ENCODE peak calls at places on chromosomes 7 and 10, in six cellular contexts. X is astrocyte of the cerebellum, T is IMR-90, Y is GM23338, I is lower lobe of right lung, S is progenitor cell of endocrine pancreas. H is an unnamed sample.

GRCh38 chr7:132261296-132261695 is 315.0 kb downstream of the PLXNA4 start:
- DNase-seq in Y (no peak), I (no peak), S (no peak), T (no peak), X (no peak), H (no peak)

GRCh38 chr7:131619336-131620305 is 63.2 kb upstream of the PODXL start:
- DNase-seq in X (peak), Y (no peak), I (no peak), T (peak), S (no peak), H (peak)

GRCh38 chr10:46292573-46293023 is 5.8 kb downstream of the ANTXRL start:
- DNase-seq in T (no peak), S (no peak), X (no peak), I (no peak), Y (no peak), H (no peak)

GRCh38 chr7:155412416-155413253 is 45.3 kb upstream of the EN2 start:
- DNase-seq in Y (peak), T (peak), S (peak), X (no peak), I (peak), H (peak)

GRCh38 chr7:100887186-100887954 is 2.1 kb downstream of the UFSP1 start:
- DNase-seq in I (peak), S (no peak), T (no peak), X (no peak), Y (no peak), H (no peak)

GRCh38 chr7:27160147-27160545 is 3.7 kb upstream of the HOXA7 start:
- DNase-seq in T (no peak), S (no peak), I (no peak), Y (no peak), X (no peak), H (no peak)

GRCh38 chr7:98565114-98565513 is 52.0 kb upstream of the NPTX2 start:
- DNase-seq in Y (no peak), I (no peak), S (no peak), T (no peak), X (no peak), H (no peak)

GRCh38 chr10:124354411-124355382 is 64.0 kb downstream of the OAT start:
- DNase-seq in X (no peak), S (no peak), T (peak), I (peak), Y (peak), H (peak)

GRCh38 chr7:27910341-27910740 is 170.4 kb downstream of the TAX1BP1 start:
- DNase-seq in Y (peak), S (no peak), X (no peak), I (no peak), T (peak), H (peak)

GRCh38 chr10:23081891-23082290 is 13.5 kb upstream of the MSRB2 start:
- DNase-seq in I (no peak), Y (peak), X (no peak), S (no peak), T (peak), H (no peak)

GRCh38 chr7:107130487-107131220 is 38.1 kb upstream of the HBP1 start:
- DNase-seq in X (peak), T (no peak), Y (peak), S (no peak), I (no peak), H (no peak)
- TF ChIP-seq CTCF in X (peak), T (no peak), Y (peak), S (no peak), I (no peak), H (peak)

GRCh38 chr10:131676448-131676847 is 224.4 kb upstream of the PPP2R2D start:
- DNase-seq in S (no peak), I (no peak), X (no peak), Y (no peak), T (no peak), H (no peak)
- TF ChIP-seq CTCF in S (no peak), I (no peak), X (no peak), Y (no peak), T (no peak), H (no peak)

DNA sequence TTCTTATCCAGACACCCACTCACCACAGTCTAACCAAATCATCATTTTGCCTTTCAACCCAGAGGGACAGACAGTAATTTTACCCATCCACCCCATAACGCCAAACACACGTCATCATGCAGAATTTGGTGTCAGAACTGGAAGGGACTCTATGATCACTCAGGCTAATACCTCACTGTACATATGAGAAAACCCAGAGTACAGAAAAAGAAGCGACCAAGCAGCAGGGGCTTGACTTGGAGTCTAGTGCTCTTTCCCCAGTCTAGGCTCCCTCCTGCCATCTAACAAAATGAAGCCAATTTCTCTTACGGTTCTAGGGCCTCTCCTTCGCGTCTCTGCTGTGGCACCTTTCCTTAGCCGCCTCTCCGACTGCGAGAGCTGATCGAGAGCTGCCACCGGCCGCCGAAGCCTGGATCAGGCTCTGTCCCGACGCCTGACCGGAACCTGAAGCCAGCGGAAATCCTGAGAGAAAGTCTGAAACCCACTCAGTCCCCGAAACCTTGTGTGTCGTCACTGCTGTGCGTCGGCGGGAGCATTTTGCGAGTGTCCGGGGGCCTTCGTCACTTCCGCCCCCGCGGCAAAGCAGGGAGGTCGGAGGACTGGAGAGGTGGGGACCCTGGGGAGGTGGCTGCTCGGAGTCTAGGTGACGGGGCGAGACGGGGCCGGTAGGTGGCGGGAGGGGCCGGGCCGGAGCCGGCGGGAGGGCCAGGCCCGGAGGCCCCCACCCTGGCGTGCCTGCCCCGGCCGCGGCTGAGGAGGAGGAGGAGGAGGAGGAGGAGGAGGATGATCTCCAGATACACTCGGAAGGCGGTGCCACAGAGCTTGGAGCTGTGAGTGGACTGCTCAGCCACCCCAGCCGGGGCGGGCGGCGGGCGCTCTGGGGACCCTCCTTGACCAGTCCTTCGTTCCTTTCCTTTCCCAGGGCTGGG is at the start of the genes ECD and FAM149B1:
- DNase-seq in X (peak), T (peak), S (peak), I (peak), Y (peak), H (peak)
- TF ChIP-seq CTCF in X (no peak), T (no peak), S (peak), I (peak), Y (peak), H (no peak)

DNA sequence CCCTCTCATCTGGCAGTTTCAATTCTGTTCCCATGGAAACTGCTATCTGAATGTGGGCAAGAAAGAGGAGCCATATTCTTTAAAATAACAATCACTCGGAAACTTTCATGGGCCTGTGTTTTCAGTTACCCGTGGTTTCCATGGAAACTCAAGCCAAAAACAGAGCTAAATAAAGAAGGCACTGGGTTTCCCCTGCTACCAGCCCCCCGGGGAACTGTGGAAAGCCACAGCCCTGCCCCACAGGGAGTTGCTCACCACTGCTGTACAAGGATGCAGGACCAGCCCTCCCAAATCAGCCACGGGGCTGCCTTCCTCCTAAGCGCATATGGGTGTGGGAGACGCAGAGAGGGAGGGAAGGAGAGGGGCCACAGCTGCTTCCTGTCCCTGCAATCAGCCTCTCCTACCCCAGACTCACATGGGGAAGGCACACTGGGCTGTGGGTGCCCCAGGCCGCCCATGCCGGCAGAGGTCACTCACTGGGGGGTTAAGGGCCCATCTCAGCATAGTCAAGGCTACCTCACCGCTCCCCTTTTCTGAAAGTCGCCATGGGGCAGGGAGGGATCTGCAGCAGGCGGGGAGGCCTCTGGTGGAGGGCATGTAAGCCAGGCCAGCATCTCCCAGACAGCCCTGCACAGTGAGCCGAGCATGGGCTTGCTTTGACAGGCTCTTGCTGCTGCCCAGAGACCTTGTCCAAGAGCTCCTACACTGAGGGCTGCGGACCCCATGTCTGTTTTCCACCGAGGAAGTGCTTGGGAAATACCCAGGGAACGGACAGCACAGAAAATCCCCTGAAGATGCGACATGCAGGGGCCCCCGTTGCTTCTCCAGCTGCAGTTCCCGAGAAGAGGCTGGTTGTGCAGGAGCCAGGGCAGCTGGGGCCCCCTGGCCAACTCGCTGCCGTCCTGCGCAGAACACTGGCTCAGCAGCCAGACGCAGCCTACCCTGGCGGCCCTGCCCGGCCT is 157.3 kb upstream of the PPP2R2D start:
- DNase-seq in S (no peak), Y (peak), X (no peak), T (no peak), I (no peak), H (no peak)
- TF ChIP-seq CTCF in S (no peak), Y (no peak), X (no peak), T (no peak), I (no peak), H (no peak)

DNA sequence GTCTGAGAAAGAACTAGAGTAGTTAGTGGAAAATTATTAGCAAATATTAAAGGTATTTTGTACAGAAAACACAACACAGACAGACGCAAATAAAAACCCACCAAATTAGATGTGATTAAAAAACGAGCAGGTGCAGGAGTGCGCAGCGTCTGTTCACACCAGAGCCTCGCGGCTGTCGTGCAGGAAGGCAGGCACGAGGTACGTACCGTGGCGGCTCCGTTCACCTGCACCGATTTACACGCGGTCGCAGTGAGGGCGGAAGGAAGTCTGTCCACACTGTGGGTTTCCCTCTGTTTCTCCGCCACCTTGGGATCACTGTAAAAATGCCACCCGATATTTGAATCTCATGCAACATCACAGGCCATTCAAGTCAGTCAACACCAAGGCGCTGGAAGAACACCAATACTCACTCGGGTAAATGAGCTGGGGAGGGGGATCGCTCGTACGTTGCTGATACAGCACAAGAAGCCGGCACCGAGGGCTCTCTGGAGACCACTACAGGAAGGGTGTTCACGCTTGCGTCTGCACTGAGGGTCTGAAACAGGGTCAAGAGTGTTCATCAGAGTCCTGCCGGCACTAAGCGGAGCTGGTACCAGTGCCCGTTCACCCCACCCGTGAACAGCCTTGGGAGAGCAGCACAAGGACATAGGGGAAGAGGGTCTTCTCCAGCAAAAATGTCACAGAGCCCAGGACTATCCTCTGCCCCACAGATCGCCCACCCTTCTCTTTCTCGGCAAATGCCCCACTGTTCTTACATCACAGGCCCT is 116.8 kb downstream of the LARP4B start:
- DNase-seq in X (no peak), S (no peak), T (no peak), I (no peak), Y (no peak), H (no peak)
- TF ChIP-seq CTCF in X (no peak), S (no peak), T (no peak), I (no peak), Y (no peak), H (no peak)

GRCh38 chr7:95684505-95684904 is 87.8 kb upstream of the DYNC1I1 start:
- DNase-seq in Y (no peak), S (no peak), X (no peak), I (no peak), T (no peak), H (no peak)

GRCh38 chr7:95682913-95683312 is 86.6 kb upstream of the PDK4 start:
- DNase-seq in Y (no peak), S (no peak), X (no peak), I (no peak), T (no peak), H (no peak)

GRCh38 chr7:95686109-95686508 is 86.2 kb upstream of the DYNC1I1 start:
- DNase-seq in Y (peak), X (peak), S (no peak), T (peak), I (no peak), H (peak)

GRCh38 chr7:95687759-95688343 is 84.5 kb upstream of the DYNC1I1 start:
- DNase-seq in X (peak), I (no peak), T (peak), S (no peak), Y (peak), H (peak)

DNA sequence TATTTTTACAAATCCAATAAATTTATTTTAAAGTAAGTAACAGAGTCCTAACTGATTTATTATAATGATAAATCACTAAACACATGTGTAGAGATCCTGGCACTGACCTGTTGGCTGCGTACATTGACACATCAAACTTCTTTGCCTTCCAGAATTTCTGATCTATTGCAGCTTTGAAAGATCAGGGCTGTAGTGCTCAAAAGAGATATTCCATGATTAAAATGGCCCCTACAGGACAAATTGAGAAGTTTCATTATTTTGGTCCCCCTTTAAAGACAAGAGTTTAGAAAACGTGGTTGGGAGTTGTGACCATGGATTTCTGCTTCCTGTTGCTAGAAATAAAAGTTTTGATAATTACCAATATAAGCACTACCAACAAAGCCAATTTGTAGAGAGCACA is 87.7 kb upstream of the PDK4 start:
- DNase-seq in T (peak), S (no peak), I (no peak), X (peak), Y (peak), H (peak)
- TF ChIP-seq CTCF in T (peak), S (peak), I (peak), X (peak), Y (peak), H (peak)

DNA sequence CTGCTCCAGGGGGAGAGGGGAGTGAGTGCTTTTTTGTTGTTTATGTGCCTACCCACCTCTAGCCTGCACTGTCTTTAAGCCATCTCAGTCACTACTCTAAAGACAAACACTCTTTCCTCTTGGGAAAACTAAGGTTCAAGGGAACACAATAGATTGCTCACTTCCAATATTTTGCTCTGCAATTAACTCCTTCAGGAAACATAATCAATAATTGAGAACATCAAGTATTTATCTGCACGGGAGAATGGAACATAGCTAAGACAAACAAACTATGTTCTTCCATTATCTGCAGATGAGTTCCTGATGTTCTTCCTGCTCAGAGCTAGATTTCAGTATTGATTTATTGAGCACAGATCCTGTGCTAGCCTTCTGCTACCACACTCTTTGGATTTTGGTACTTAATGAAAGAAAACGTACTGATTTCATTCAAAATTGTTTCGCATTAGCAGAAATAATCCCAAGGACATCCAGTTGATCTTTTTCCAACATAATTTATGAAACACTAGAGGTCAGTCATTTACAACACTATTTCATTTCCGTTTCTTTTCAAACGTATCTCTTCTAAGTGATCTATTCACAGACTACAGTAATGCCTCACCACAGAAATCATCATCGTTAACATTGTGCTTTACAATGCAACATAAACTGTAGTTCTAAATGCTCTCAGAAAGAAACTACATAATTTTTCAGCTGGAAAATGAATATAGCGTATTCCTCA is 8.3 kb downstream of the NEBL start:
- DNase-seq in X (no peak), Y (no peak), I (no peak), T (no peak), S (no peak), H (no peak)
- TF ChIP-seq CTCF in X (no peak), Y (no peak), I (no peak), T (no peak), S (no peak), H (no peak)

GRCh38 chr7:148238926-148239325 is 351.6 kb upstream of the C7orf33 start:
- DNase-seq in S (no peak), Y (no peak), X (no peak), T (no peak), I (no peak), H (peak)

DNA sequence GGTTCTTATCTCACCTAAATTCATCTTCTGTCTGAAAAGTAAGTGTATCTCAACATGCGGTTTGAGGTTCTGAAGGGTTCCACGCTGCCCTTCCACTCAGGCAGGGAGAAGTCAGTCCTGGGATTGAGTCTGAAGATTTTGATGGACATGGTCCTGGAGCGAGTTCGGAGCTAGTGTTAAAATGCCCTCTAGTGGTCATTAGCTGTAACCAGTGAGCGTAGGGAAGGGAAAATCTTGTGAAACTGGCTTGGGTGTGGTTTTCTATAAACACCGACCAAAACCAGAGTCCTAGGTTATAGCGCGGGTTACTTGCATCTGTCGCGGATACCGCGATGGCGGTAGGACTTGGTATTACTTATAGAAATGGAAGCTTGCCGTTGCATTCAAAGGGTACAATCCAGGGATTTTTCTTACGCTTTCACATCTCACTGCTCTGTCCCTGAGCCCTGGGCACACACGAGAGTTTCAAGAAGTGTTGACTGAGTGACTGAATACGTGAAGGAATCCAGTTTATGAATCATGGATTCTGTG is 348.2 kb upstream of the C7orf33 start:
- DNase-seq in T (peak), I (no peak), S (no peak), X (peak), Y (peak), H (peak)
- TF ChIP-seq CTCF in T (peak), I (peak), S (peak), X (peak), Y (peak), H (peak)

GRCh38 chr10:120587061-120587460 is 130.0 kb downstream of the PLPP4 start:
- DNase-seq in I (no peak), S (no peak), T (no peak), Y (no peak), X (no peak), H (no peak)

GRCh38 chr10:120583424-120584108 is 126.5 kb downstream of the PLPP4 start:
- DNase-seq in S (no peak), X (no peak), T (no peak), Y (no peak), I (no peak), H (no peak)

GRCh38 chr10:120588311-120588710 is 131.3 kb downstream of the PLPP4 start:
- DNase-seq in T (no peak), Y (no peak), I (no peak), S (no peak), X (no peak), H (no peak)

GRCh38 chr10:120584786-120585185 is 127.8 kb downstream of the PLPP4 start:
- DNase-seq in S (no peak), Y (no peak), T (no peak), I (no peak), X (no peak), H (no peak)

GRCh38 chr10:120586471-120586872 is 129.4 kb downstream of the PLPP4 start:
- DNase-seq in T (no peak), S (no peak), X (peak), Y (no peak), I (no peak), H (peak)
- TF ChIP-seq CTCF in T (no peak), S (no peak), X (no peak), Y (no peak), I (no peak), H (no peak)